ENCODE peak calls at places on chromosomes 11 and 22, in seven cellular contexts. One of them, this sample, is unnamed.

GRCh38 chr11:84901986-84902385 is 725.2 kb downstream of the DLG2 start:
- DNase-seq in WTC11: no peak
- DNase-seq in HepG2: no peak
- DNase-seq in H1: no peak
- DNase-seq in HCT116: no peak
- DNase-seq in GM12878: no peak
- DNase-seq in K562: no peak
- DNase-seq in this sample: no peak

GRCh38 chr11:129528296-129528695 is 152.6 kb downstream of the BARX2 start:
- DNase-seq in WTC11: no peak
- DNase-seq in HepG2: no peak
- DNase-seq in H1: no peak
- DNase-seq in HCT116: no peak
- DNase-seq in GM12878: no peak
- DNase-seq in K562: no peak
- DNase-seq in this sample: no peak

GRCh38 chr11:61923166-61924015 is 6.0 kb upstream of the RAB3IL1 start:
- DNase-seq in WTC11: peak
- DNase-seq in HepG2: peak
- DNase-seq in H1: no peak
- DNase-seq in HCT116: no peak
- DNase-seq in GM12878: no peak
- DNase-seq in K562: peak
- DNase-seq in this sample: no peak

GRCh38 chr22:27310966-27311665 is 490.4 kb downstream of the MN1 start:
- DNase-seq in WTC11: peak
- DNase-seq in HepG2: no peak
- DNase-seq in H1: no peak
- DNase-seq in HCT116: no peak
- DNase-seq in GM12878: no peak
- DNase-seq in K562: no peak
- DNase-seq in this sample: no peak

GRCh38 chr22:37176464-37177061 is 11.5 kb downstream of the C1QTNF6 start:
- DNase-seq in WTC11: no peak
- DNase-seq in HepG2: no peak
- DNase-seq in H1: no peak
- DNase-seq in HCT116: no peak
- DNase-seq in GM12878: no peak
- DNase-seq in K562: peak
- DNase-seq in this sample: no peak

GRCh38 chr11:134711563-134711962 is 299.5 kb upstream of the B3GAT1 start:
- DNase-seq in WTC11: no peak
- DNase-seq in HepG2: no peak
- DNase-seq in H1: no peak
- DNase-seq in HCT116: no peak
- DNase-seq in GM12878: no peak
- DNase-seq in K562: no peak
- DNase-seq in this sample: no peak

GRCh38 chr11:120457996-120458395 is 53.6 kb upstream of the GRIK4 start:
- DNase-seq in WTC11: no peak
- DNase-seq in HepG2: no peak
- DNase-seq in H1: no peak
- DNase-seq in HCT116: no peak
- DNase-seq in GM12878: no peak
- DNase-seq in K562: no peak
- DNase-seq in this sample: no peak

GRCh38 chr11:129618046-129618569 is 197.5 kb upstream of the TMEM45B start:
- DNase-seq in WTC11: no peak
- DNase-seq in HepG2: no peak
- DNase-seq in H1: no peak
- DNase-seq in HCT116: no peak
- DNase-seq in GM12878: no peak
- DNase-seq in K562: no peak
- DNase-seq in this sample: no peak

GRCh38 chr11:87325490-87325872 is 287.7 kb downstream of the TMEM135 start:
- DNase-seq in WTC11: no peak
- DNase-seq in HepG2: no peak
- DNase-seq in H1: no peak
- DNase-seq in HCT116: no peak
- DNase-seq in GM12878: no peak
- DNase-seq in K562: no peak
- DNase-seq in this sample: no peak

GRCh38 chr22:45203150-45203974 is 37.3 kb downstream of the KIAA0930 start:
- DNase-seq in WTC11: no peak
- DNase-seq in HepG2: no peak
- DNase-seq in H1: no peak
- DNase-seq in HCT116: no peak
- DNase-seq in GM12878: no peak
- DNase-seq in K562: no peak
- DNase-seq in this sample: no peak

GRCh38 chr11:87879118-87879517 is 296.1 kb downstream of the RAB38 start:
- DNase-seq in WTC11: no peak
- DNase-seq in HepG2: no peak
- DNase-seq in H1: no peak
- DNase-seq in HCT116: no peak
- DNase-seq in GM12878: no peak
- DNase-seq in K562: no peak
- DNase-seq in this sample: no peak

GRCh38 chr11:35826949-35827348 is 116.9 kb upstream of the LDLRAD3 start:
- DNase-seq in WTC11: no peak
- DNase-seq in HepG2: no peak
- DNase-seq in H1: no peak
- DNase-seq in HCT116: no peak
- DNase-seq in GM12878: no peak
- DNase-seq in K562: no peak
- DNase-seq in this sample: no peak

GRCh38 chr11:117442869-117443239 is 115.2 kb downstream of the CEP164 start:
- DNase-seq in WTC11: no peak
- DNase-seq in HepG2: no peak
- DNase-seq in H1: no peak
- DNase-seq in HCT116: no peak
- DNase-seq in GM12878: no peak
- DNase-seq in K562: no peak
- DNase-seq in this sample: no peak

GRCh38 chr11:4539603-4540219 is 5.3 kb upstream of the OR52M1 start:
- DNase-seq in WTC11: peak
- DNase-seq in HepG2: peak
- DNase-seq in H1: no peak
- DNase-seq in HCT116: no peak
- DNase-seq in GM12878: no peak
- DNase-seq in K562: peak
- DNase-seq in this sample: peak

GRCh38 chr22:25637672-25638071 is 73.2 kb downstream of the GRK3 start:
- DNase-seq in WTC11: no peak
- DNase-seq in HepG2: no peak
- DNase-seq in H1: no peak
- DNase-seq in HCT116: no peak
- DNase-seq in GM12878: no peak
- DNase-seq in K562: no peak
- DNase-seq in this sample: no peak

GRCh38 chr22:20225693-20225966 is 42.5 kb downstream of the RTN4R start:
- DNase-seq in WTC11: no peak
- DNase-seq in HepG2: no peak
- DNase-seq in H1: no peak
- DNase-seq in HCT116: no peak
- DNase-seq in GM12878: no peak
- DNase-seq in K562: no peak
- DNase-seq in this sample: no peak

GRCh38 chr22:48099251-48099650 is 1336.8 kb downstream of the TBC1D22A start:
- DNase-seq in WTC11: no peak
- DNase-seq in HepG2: no peak
- DNase-seq in H1: no peak
- DNase-seq in HCT116: no peak
- DNase-seq in GM12878: no peak
- DNase-seq in K562: no peak
- DNase-seq in this sample: no peak

GRCh38 chr22:23720855-23721254 is 30.0 kb downstream of the RGL4 start:
- DNase-seq in WTC11: no peak
- DNase-seq in HepG2: no peak
- DNase-seq in H1: no peak
- DNase-seq in HCT116: no peak
- DNase-seq in GM12878: no peak
- DNase-seq in K562: no peak
- DNase-seq in this sample: no peak

GRCh38 chr22:46853191-46853590 is 90.7 kb downstream of the TBC1D22A start:
- DNase-seq in WTC11: no peak
- DNase-seq in HepG2: no peak
- DNase-seq in H1: no peak
- DNase-seq in HCT116: no peak
- DNase-seq in GM12878: no peak
- DNase-seq in K562: no peak
- DNase-seq in this sample: no peak

GRCh38 chr11:126968915-126969314 is 31.7 kb downstream of the KIRREL3 start:
- DNase-seq in WTC11: peak
- DNase-seq in HepG2: no peak
- DNase-seq in H1: peak
- DNase-seq in HCT116: no peak
- DNase-seq in GM12878: no peak
- DNase-seq in K562: no peak
- DNase-seq in this sample: peak

GRCh38 chr11:126963115-126963514 is 37.5 kb downstream of the KIRREL3 start:
- DNase-seq in WTC11: no peak
- DNase-seq in HepG2: no peak
- DNase-seq in H1: no peak
- DNase-seq in HCT116: no peak
- DNase-seq in GM12878: no peak
- DNase-seq in K562: no peak
- DNase-seq in this sample: no peak

GRCh38 chr11:126959700-126960099 is 40.9 kb downstream of the KIRREL3 start:
- DNase-seq in WTC11: no peak
- DNase-seq in HepG2: no peak
- DNase-seq in H1: no peak
- DNase-seq in HCT116: no peak
- DNase-seq in GM12878: no peak
- DNase-seq in K562: no peak
- DNase-seq in this sample: no peak

GRCh38 chr11:126965331-126965730 is 35.2 kb downstream of the KIRREL3 start:
- DNase-seq in WTC11: no peak
- DNase-seq in HepG2: no peak
- DNase-seq in H1: no peak
- DNase-seq in HCT116: no peak
- DNase-seq in GM12878: no peak
- DNase-seq in K562: no peak
- DNase-seq in this sample: no peak

GRCh38 chr11:126963603-126964353 is 36.8 kb downstream of the KIRREL3 start:
- DNase-seq in WTC11: no peak
- DNase-seq in HepG2: no peak
- DNase-seq in H1: no peak
- DNase-seq in HCT116: no peak
- DNase-seq in GM12878: no peak
- DNase-seq in K562: no peak
- DNase-seq in this sample: no peak
- TF ChIP-seq SP1 in WTC11: no peak
- TF ChIP-seq SP1 in HepG2: no peak
- TF ChIP-seq SP1 in H1: no peak
- TF ChIP-seq SP1 in HCT116: no peak
- TF ChIP-seq SP1 in GM12878: no peak
- TF ChIP-seq SP1 in K562: no peak
- TF ChIP-seq SP1 in this sample: no peak

DNA sequence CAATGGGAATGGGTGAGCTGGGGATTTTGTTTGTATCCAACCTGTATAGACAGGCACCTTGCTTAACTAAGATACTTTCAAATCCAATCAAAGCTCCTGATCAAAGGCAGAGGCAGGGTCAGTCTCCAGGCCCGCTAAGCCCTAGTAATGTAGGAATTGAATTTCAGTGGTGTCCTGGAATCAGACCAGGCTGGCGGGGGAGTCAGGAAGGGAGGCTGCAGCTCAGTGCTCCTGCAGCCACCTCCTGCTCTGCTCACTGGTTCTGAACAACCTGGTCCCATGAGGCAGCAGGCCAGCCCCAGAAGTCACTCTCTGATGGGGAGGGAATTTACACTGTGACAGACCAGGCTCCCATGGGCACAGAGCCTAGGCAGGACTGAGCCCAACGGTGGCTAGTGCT is 38.5 kb upstream of the GALNT18 start:
- DNase-seq in WTC11: no peak
- DNase-seq in HepG2: no peak
- DNase-seq in H1: no peak
- DNase-seq in HCT116: no peak
- DNase-seq in GM12878: no peak
- DNase-seq in K562: no peak
- DNase-seq in this sample: no peak
- TF ChIP-seq SP1 in WTC11: no peak
- TF ChIP-seq SP1 in HepG2: no peak
- TF ChIP-seq SP1 in H1: no peak
- TF ChIP-seq SP1 in HCT116: no peak
- TF ChIP-seq SP1 in GM12878: no peak
- TF ChIP-seq SP1 in K562: no peak
- TF ChIP-seq SP1 in this sample: no peak

DNA sequence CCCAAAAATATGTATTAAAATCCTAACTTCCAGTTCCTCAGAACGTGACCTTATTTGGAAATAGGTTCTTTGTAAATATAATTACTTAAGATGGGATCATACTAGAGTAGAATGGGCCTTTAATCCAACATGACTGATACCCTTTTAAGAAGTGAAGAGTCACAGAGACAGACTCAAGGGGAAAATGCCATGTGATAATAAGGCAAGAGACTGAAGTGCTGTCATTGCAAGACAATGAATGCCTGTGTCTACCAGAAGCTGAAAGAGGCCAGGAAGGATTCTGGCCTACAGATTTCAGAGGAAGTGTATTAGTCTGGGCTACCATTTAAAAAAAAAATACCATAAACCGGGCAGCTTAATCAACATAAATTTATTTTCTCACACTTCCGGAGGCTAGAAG is 85.9 kb upstream of the LRRC55 start:
- DNase-seq in WTC11: no peak
- DNase-seq in HepG2: no peak
- DNase-seq in H1: no peak
- DNase-seq in HCT116: no peak
- DNase-seq in GM12878: no peak
- DNase-seq in K562: no peak
- DNase-seq in this sample: no peak
- TF ChIP-seq SP1 in WTC11: no peak
- TF ChIP-seq SP1 in HepG2: no peak
- TF ChIP-seq SP1 in H1: no peak
- TF ChIP-seq SP1 in HCT116: no peak
- TF ChIP-seq SP1 in GM12878: no peak
- TF ChIP-seq SP1 in K562: no peak
- TF ChIP-seq SP1 in this sample: no peak

DNA sequence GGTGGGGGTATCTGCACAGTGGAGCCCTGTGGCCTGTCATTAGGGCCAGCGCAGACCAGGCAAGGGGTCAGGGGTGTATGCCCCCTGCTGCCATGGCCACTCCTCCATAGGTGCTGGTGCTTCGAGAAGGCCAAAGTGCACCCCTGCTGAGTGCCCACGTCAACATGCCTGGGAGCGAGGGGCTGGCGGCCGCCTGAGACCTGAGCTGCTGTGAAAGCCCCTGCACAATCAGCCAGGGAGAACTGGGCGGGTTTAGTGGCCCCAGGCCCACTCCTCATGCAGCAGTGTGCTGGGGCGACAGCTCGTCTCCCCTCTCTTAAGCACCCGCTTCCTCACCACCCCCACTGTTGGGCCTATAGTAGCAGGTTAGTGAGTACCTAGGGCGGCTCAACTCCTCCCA is 14.0 kb downstream of the ZDHHC24 start:
- DNase-seq in WTC11: no peak
- DNase-seq in HepG2: no peak
- DNase-seq in H1: no peak
- DNase-seq in HCT116: no peak
- DNase-seq in GM12878: no peak
- DNase-seq in K562: no peak
- DNase-seq in this sample: no peak
- TF ChIP-seq SP1 in WTC11: no peak
- TF ChIP-seq SP1 in HepG2: no peak
- TF ChIP-seq SP1 in H1: no peak
- TF ChIP-seq SP1 in HCT116: no peak
- TF ChIP-seq SP1 in GM12878: no peak
- TF ChIP-seq SP1 in K562: no peak
- TF ChIP-seq SP1 in this sample: no peak

This sample was measured in HEK293T.